ENCODE peak calls at places on chromosome 14, in ten cellular contexts. D is nephron progenitor cell, V is prostate gland, Z is thoracic aorta, I is endodermal cell, Q is cardiac muscle cell, T is fibroblast of pulmonary artery, M is foreskin keratinocyte, R is AG10803, N is CD14-positive monocyte. K is an unnamed sample.

GRCh38 chr14:96508900-96509299 is 6.7 kb downstream of the PAPOLA start:
- DNase-seq in N (no peak), V (no peak), Z (no peak), Q (peak), D (no peak), I (no peak), M (no peak), T (peak), R (no peak), K (no peak)

GRCh38 chr14:61466249-61466904 is 145.0 kb downstream of the PRKCH start:
- DNase-seq in Z (peak), V (no peak), R (peak), D (peak), I (peak), Q (peak), N (no peak), T (peak), M (peak), K (peak)

GRCh38 chr14:52918486-52918885 is 32.4 kb downstream of the FERMT2 start:
- DNase-seq in T (peak), V (no peak), Z (no peak), D (no peak), I (no peak), N (peak), Q (peak), M (peak), R (peak), K (peak)

GRCh38 chr14:102620413-102620812 is 28.0 kb downstream of the RCOR1 start:
- DNase-seq in N (no peak), R (peak), Q (peak), M (no peak), Z (no peak), T (no peak), V (no peak), I (no peak), D (no peak), K (peak)

GRCh38 chr14:96741151-96741977 is 55.8 kb upstream of the VRK1 start:
- DNase-seq in V (peak), Q (peak), M (no peak), Z (no peak), N (peak), R (peak), I (peak), D (peak), T (peak), K (peak)

GRCh38 chr14:64758711-64759554 is 54.7 kb downstream of the PLEKHG3 start:
- DNase-seq in M (peak), Q (peak), I (peak), N (no peak), D (no peak), V (no peak), Z (no peak), T (peak), R (peak), K (peak)

GRCh38 chr14:68665792-68666195 is 127.1 kb downstream of the ZFP36L1 start:
- DNase-seq in D (no peak), M (no peak), Z (no peak), V (no peak), R (no peak), N (no peak), I (no peak), T (no peak), Q (no peak), K (no peak)

GRCh38 chr14:20262642-20263128 is 23.6 kb downstream of the OR11H4 start:
- DNase-seq in M (peak), V (no peak), Z (no peak), T (peak), D (no peak), Q (peak), R (peak), I (peak), N (no peak), K (peak)

GRCh38 chr14:58082491-58083098 is 69.4 kb downstream of the ARMH4 start:
- DNase-seq in Q (peak), N (no peak), V (no peak), M (peak), T (peak), I (no peak), R (peak), D (no peak), Z (no peak), K (peak)

GRCh38 chr14:43438056-43438455 is 1069.0 kb downstream of the FSCB start:
- DNase-seq in D (no peak), I (no peak), Q (no peak), N (no peak), Z (no peak), V (no peak), T (no peak), R (no peak), M (no peak), K (no peak)

GRCh38 chr14:41541333-41541732 is 65.3 kb upstream of the LRFN5 start:
- DNase-seq in I (no peak), N (no peak), M (no peak), Z (no peak), Q (no peak), D (no peak), R (no peak), T (no peak), V (no peak), K (no peak)

GRCh38 chr14:52052289-52052943 is 16.4 kb downstream of the NID2 start:
- DNase-seq in N (no peak), Q (peak), Z (no peak), D (no peak), R (peak), V (no peak), T (peak), I (no peak), M (no peak), K (peak)

GRCh38 chr14:70642313-70643235 is 858 bp downstream of the TTC9 start:
- DNase-seq in I (peak), M (no peak), T (no peak), V (no peak), Z (no peak), D (peak), R (no peak), Q (peak), N (no peak), K (no peak)

GRCh38 chr14:101962503-101962874 is 1.9 kb upstream of the DYNC1H1 start:
- DNase-seq in I (no peak), T (peak), M (no peak), V (no peak), D (no peak), Z (no peak), N (no peak), Q (peak), R (peak), K (peak)

GRCh38 chr14:49621114-49621881 is 699 bp downstream of the MGAT2 start:
- DNase-seq in Q (peak), M (no peak), I (peak), R (peak), V (peak), Z (peak), T (peak), D (peak), N (peak), K (peak)

GRCh38 chr14:36519431-36520321 is at the start of gene NKX2-1:
- DNase-seq in D (peak), Q (no peak), M (no peak), I (peak), T (no peak), Z (no peak), N (no peak), V (no peak), R (no peak), K (no peak)

GRCh38 chr14:72904840-72905561 is 11.1 kb upstream of the DPF3 start:
- DNase-seq in R (peak), N (peak), I (peak), V (peak), Q (peak), Z (no peak), D (peak), M (no peak), T (peak), K (peak)

GRCh38 chr14:37118673-37119366 is 53.6 kb downstream of the SLC25A21 start:
- DNase-seq in I (no peak), N (no peak), Q (no peak), D (no peak), R (no peak), T (no peak), Z (no peak), V (no peak), M (no peak), K (no peak)

GRCh38 chr14:33668066-33668465 is 282.8 kb downstream of the EGLN3 start:
- DNase-seq in V (no peak), I (no peak), Q (no peak), R (peak), T (no peak), D (no peak), Z (no peak), N (no peak), M (no peak), K (peak)

GRCh38 chr14:70901218-70901772 is 6.0 kb upstream of the PCNX1 start:
- DNase-seq in I (no peak), N (no peak), V (no peak), R (peak), T (peak), Q (peak), Z (no peak), D (no peak), M (no peak), K (peak)

GRCh38 chr14:99543985-99544384 is 60.0 kb downstream of the CCDC85C start:
- DNase-seq in V (no peak), Q (no peak), M (no peak), T (no peak), I (no peak), R (no peak), N (no peak), D (no peak), Z (no peak), K (no peak)

GRCh38 chr14:101025131-101025530 is 121.6 kb upstream of the RTL1 start:
- DNase-seq in R (no peak), D (no peak), V (no peak), Q (no peak), M (no peak), T (no peak), I (no peak), Z (no peak), N (peak), K (no peak)

GRCh38 chr14:51539571-51540037 is 112.1 kb upstream of the FRMD6 start:
- DNase-seq in Q (peak), I (peak), M (peak), Z (no peak), D (no peak), T (peak), R (peak), V (no peak), N (no peak), K (peak)

GRCh38 chr14:64807588-64807987 is 72.1 kb downstream of the SPTB start:
- DNase-seq in R (peak), M (no peak), V (no peak), Q (no peak), N (no peak), D (no peak), I (no peak), Z (no peak), T (no peak), K (no peak)

GRCh38 chr14:53539489-53540126 is 386.5 kb upstream of the DDHD1 start:
- DNase-seq in Q (peak), N (no peak), M (peak), V (peak), D (peak), R (peak), T (peak), I (peak), Z (no peak), K (peak)

GRCh38 chr14:93960108-93960475 is 16.3 kb downstream of the ASB2 start:
- DNase-seq in V (no peak), N (no peak), I (no peak), M (no peak), D (no peak), R (no peak), Z (no peak), T (no peak), Q (no peak), K (no peak)

GRCh38 chr14:30610719-30611388 is 11.3 kb upstream of the SCFD1 start:
- DNase-seq in D (no peak), V (peak), N (peak), M (peak), Z (no peak), R (peak), Q (peak), T (peak), I (no peak), K (peak)
- TF ChIP-seq CTCF in D (no peak), V (no peak), N (peak), M (peak), Z (no peak), R (peak), Q (peak), T (peak), I (peak), K (peak)

GRCh38 chr14:23052671-23053070 is 4.6 kb downstream of the CDH24 start:
- DNase-seq in Z (no peak), D (no peak), I (peak), N (no peak), M (no peak), T (no peak), Q (no peak), R (no peak), V (no peak), K (no peak)

GRCh38 chr14:23054000-23054811 is 3.1 kb downstream of the CDH24 start:
- DNase-seq in N (no peak), R (no peak), Q (no peak), T (no peak), V (no peak), Z (no peak), D (peak), I (peak), M (no peak), K (no peak)

GRCh38 chr14:23053426-23053825 is 3.9 kb downstream of the CDH24 start:
- DNase-seq in I (peak), T (no peak), R (no peak), M (no peak), Q (no peak), V (no peak), D (no peak), Z (no peak), N (no peak), K (no peak)

GRCh38 chr14:23051482-23051881 is 5.8 kb downstream of the CDH24 start:
- DNase-seq in M (no peak), N (no peak), T (no peak), Q (no peak), R (no peak), Z (no peak), I (no peak), V (no peak), D (no peak), K (no peak)

GRCh38 chr14:23052182-23052623 is 5.1 kb downstream of the CDH24 start:
- DNase-seq in N (no peak), D (peak), T (no peak), Q (no peak), R (no peak), Z (no peak), I (peak), V (no peak), M (no peak), K (no peak)
- TF ChIP-seq CTCF in N (no peak), D (peak), T (peak), Q (peak), R (peak), Z (no peak), I (peak), V (no peak), M (peak), K (no peak)

DNA sequence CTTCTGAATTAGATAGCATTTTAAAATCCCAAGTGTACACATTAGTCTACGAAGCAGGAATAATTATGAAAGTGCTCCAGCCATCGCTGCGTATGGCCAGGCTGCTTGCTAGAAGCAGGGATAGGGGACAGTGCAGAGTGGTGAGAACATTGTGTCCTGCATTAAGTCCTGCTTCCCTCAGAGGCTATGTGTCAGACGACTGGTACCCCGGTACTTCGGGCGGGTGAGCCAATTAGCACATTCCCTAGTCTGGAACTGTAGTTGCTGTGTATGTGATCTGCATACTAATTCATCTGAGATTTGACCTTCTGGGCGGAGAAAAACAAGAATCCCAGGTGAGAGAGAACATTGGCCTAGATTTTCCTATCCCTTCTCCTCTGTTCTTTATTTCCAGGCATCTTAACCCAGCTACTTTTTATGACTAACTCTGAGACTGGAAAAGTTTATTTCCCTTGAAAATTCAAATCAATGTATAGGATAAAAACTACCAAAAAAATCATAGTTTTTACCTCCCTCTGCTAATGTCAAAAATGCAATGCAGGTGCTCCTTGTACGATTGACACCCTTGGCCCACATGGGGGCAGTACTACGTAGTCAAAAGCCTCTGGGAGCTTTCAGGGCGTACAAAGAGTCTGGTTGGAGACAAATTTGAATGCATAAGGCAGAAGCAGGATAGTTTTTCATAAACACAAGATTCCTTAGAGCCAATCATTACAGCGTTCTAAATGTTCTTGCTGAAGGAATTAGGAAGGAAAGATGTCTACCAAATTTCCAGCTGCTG is 764.3 kb downstream of the NOVA1 start:
- DNase-seq in Q (peak), V (peak), Z (no peak), M (peak), R (no peak), T (peak), I (peak), N (no peak), D (peak), K (no peak)
- TF ChIP-seq CTCF in Q (peak), V (no peak), Z (no peak), M (peak), R (no peak), T (peak), I (peak), N (no peak), D (peak), K (no peak)

DNA sequence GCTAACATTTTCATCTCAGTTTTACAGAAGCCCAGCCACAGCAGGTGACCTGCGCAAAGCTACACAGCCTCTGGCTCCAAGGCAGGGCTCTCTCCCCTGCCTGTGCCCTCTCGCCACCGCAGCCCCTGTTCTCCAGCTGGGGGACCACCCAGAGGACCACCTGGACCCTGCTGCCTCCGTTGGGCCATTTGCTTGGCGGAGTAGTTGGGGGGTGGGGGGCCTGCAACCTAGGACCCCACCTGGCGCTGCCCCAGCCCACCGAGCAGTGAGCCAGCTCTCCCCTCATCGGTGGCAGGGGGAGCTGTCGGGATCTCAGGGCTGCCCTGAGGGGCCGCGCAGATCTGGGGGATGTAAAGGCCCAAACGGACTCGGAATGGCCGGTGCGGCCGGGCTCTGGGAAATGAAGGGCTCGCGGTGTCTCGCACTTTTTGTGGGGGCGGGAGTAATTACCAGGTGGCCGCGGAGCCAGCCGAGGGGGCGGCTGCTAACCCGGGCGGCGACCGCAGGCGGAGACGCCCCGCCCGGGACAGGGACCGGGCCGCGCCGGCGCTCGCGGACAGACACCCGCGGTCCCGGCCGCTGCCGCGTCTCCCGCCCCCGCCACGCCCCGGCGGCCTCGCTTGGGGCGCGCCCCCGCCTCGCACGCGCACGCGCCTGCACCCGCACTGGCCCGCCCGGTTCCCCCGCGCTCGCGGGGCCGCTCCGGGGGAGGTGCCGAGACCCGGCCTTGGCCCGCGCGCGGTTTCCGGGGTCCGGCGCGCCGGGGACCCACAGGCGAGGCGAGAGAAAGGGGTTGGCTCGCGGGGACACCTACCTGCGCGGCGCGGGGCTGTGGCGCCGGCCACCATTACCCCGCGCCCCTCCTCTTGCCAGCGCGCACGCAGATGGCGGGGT is 8.6 kb upstream of the GPR68 start:
- DNase-seq in T (no peak), R (no peak), Q (no peak), D (peak), N (no peak), M (no peak), Z (no peak), V (peak), I (peak), K (no peak)
- TF ChIP-seq CTCF in T (no peak), R (no peak), Q (peak), D (peak), N (no peak), M (peak), Z (no peak), V (no peak), I (peak), K (peak)

GRCh38 chr14:74207943-74208342 is 31.3 kb upstream of the VSX2 start:
- DNase-seq in Z (no peak), T (peak), I (peak), D (no peak), N (no peak), R (no peak), Q (no peak), V (no peak), M (no peak), K (no peak)
- TF ChIP-seq CTCF in Z (no peak), T (peak), I (peak), D (no peak), N (no peak), R (peak), Q (peak), V (no peak), M (peak), K (peak)

GRCh38 chr14:66495214-66496098 is 9.3 kb downstream of the CCDC196 start:
- DNase-seq in Q (peak), Z (no peak), V (peak), D (peak), I (peak), M (peak), R (peak), T (peak), N (no peak), K (peak)
- TF ChIP-seq CTCF in Q (peak), Z (peak), V (peak), D (peak), I (peak), M (peak), R (peak), T (peak), N (peak), K (peak)

GRCh38 chr14:80356413-80356812 is 145.1 kb upstream of the DIO2 start:
- DNase-seq in N (no peak), R (no peak), D (no peak), I (peak), V (no peak), M (no peak), Q (peak), T (peak), Z (no peak), K (no peak)
- TF ChIP-seq CTCF in N (no peak), R (peak), D (peak), I (peak), V (no peak), M (peak), Q (peak), T (peak), Z (no peak), K (peak)

GRCh38 chr14:103649001-103649400 is 20.0 kb downstream of the KLC1 start:
- DNase-seq in V (no peak), T (no peak), Z (no peak), I (no peak), N (no peak), D (no peak), R (no peak), M (no peak), Q (no peak), K (no peak)

GRCh38 chr14:103652806-103653205 is 23.8 kb downstream of the KLC1 start:
- DNase-seq in Q (no peak), I (no peak), N (no peak), T (no peak), M (no peak), D (no peak), Z (no peak), R (no peak), V (no peak), K (no peak)

GRCh38 chr14:103650213-103650612 is 21.2 kb downstream of the KLC1 start:
- DNase-seq in N (no peak), Q (no peak), I (no peak), V (no peak), T (no peak), Z (no peak), M (no peak), D (no peak), R (no peak), K (no peak)

GRCh38 chr14:103653802-103654201 is 24.8 kb downstream of the KLC1 start:
- DNase-seq in V (no peak), T (no peak), I (no peak), M (no peak), Q (no peak), D (no peak), N (no peak), R (no peak), Z (no peak), K (no peak)

DNA sequence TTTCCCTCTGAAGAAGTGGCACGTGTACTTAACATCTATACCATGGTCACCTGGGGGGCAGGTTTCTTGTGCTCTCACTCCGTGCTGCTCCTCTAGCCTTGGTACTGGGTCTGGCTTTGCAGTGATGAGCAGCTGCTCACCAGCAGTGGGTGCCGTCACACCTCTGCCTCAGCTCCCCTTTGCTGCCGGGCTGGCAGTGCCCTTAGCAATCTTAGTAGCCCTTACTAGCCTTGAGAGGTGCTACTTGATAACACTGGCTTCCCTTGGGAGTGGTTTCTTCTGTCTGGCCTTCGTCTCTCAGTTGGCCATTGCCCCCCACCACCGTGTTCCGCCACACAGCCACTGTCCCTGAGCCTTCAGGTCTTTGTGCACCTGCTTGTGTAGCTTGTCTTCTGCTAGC is 22.6 kb downstream of the KLC1 start:
- DNase-seq in D (no peak), I (no peak), R (no peak), T (no peak), V (no peak), M (no peak), N (no peak), Q (no peak), Z (no peak), K (no peak)
- TF ChIP-seq CTCF in D (no peak), I (no peak), R (no peak), T (no peak), V (no peak), M (no peak), N (no peak), Q (no peak), Z (no peak), K (no peak)